ENCODE peak calls at places on chromosome 13, in six cellular contexts. O is stimulated activated CD8-positive, alpha-beta memory T cell treated with anti-CD3 and anti-CD28 coated beads, Interleukin-4, amount 100 ng/mL, for 4 hours; X is T-helper 9 cell; K is IMR-90; J is fibroblast of the aortic adventitia; C is NCI-H2081. T is an unnamed sample.

GRCh38 chr13:30873519-30873918 is 32.6 kb upstream of the MEDAG start:
- DNase-seq in J (peak; percentile 44), K (peak; percentile 19), C (no peak), X (no peak), O (no peak), T (no peak)

GRCh38 chr13:32790731-32791130 is 204.5 kb downstream of the PDS5B start:
- DNase-seq in J (no peak), X (no peak), O (no peak), K (no peak), C (no peak), T (no peak)

GRCh38 chr13:80359459-80360297 is 18.8 kb upstream of the SPRY2 start:
- DNase-seq in J (peak; percentile 69), O (no peak), X (no peak), K (no peak), C (no peak), T (no peak)

GRCh38 chr13:96089749-96090239 is at the start of gene HS6ST3:
- DNase-seq in C (peak; percentile 60), J (no peak), O (no peak), X (no peak), K (no peak), T (peak; percentile 25)

GRCh38 chr13:24709186-24709913 is 29.1 kb downstream of the ATP12A start:
- DNase-seq in J (no peak), K (no peak), C (no peak), O (no peak), X (peak; percentile 49), T (no peak)

GRCh38 chr13:99086149-99086868 is 108.4 kb upstream of the DOCK9 start:
- DNase-seq in K (peak; percentile 47), J (peak; percentile 39), X (peak; percentile 68), O (peak; percentile 66), C (peak; percentile 30), T (no peak)

GRCh38 chr13:50589139-50589538 is 254.4 kb downstream of the DLEU7 start:
- DNase-seq in X (no peak), J (peak; percentile 90), C (no peak), K (peak; percentile 91), O (no peak), T (no peak)

GRCh38 chr13:75359266-75359665 is 122.7 kb downstream of the TBC1D4 start:
- DNase-seq in O (no peak), C (no peak), J (peak; percentile 90), K (peak; percentile 94), X (no peak), T (peak; percentile 51)

GRCh38 chr13:101202590-101202989 is 213.7 kb downstream of the NALCN start:
- DNase-seq in O (no peak), X (no peak), K (no peak), C (no peak), J (no peak), T (no peak)

GRCh38 chr13:31699650-31700049 is 39.7 kb upstream of the RXFP2 start:
- DNase-seq in C (no peak), O (no peak), X (no peak), J (peak; percentile 28), K (no peak), T (no peak)

GRCh38 chr13:97256343-97256783 is 34.2 kb downstream of the MBNL2 start:
- DNase-seq in O (no peak), C (no peak), X (no peak), J (peak; percentile 99), K (peak; percentile 97), T (peak; percentile 98)

GRCh38 chr13:96229356-96229755 is 139.4 kb downstream of the HS6ST3 start:
- DNase-seq in O (no peak), J (peak; percentile 31), X (no peak), K (no peak), C (peak; percentile 0), T (peak; percentile 41)

GRCh38 chr13:106096661-106097092 is 438.8 kb downstream of the EFNB2 start:
- DNase-seq in X (no peak), C (no peak), J (no peak), O (no peak), K (no peak), T (no peak)

GRCh38 chr13:27658569-27658968 is 36.9 kb downstream of the POLR1D start:
- DNase-seq in O (no peak), K (peak; percentile 60), C (no peak), J (peak; percentile 75), X (no peak), T (peak; percentile 11)

GRCh38 chr13:101623469-101624209 is 171.2 kb downstream of the ITGBL1 start:
- DNase-seq in C (no peak), O (no peak), X (no peak), J (peak; percentile 37), K (peak; percentile 24), T (no peak)

GRCh38 chr13:111456452-111457230 is 136.2 kb downstream of the TEX29 start:
- DNase-seq in O (no peak), C (no peak), X (no peak), J (no peak), K (no peak), T (no peak)

GRCh38 chr13:98203641-98204326 is 26.7 kb upstream of the RNF113B start:
- DNase-seq in X (no peak), K (no peak), O (no peak), C (no peak), J (peak; percentile 28), T (no peak)

GRCh38 chr13:21043898-21044297 is 17.5 kb downstream of the LATS2 start:
- DNase-seq in J (peak; percentile 97), O (no peak), X (no peak), K (peak; percentile 96), C (no peak), T (no peak)

GRCh38 chr13:113657851-113658741 is at the start of gene ATP4B:
- DNase-seq in K (no peak), O (no peak), C (no peak), J (no peak), X (no peak), T (no peak)

GRCh38 chr13:43732726-43733125 is 54.0 kb downstream of the ENOX1 start:
- DNase-seq in C (no peak), O (no peak), K (no peak), X (no peak), J (no peak), T (no peak)

GRCh38 chr13:93190006-93190405 is 36.6 kb upstream of the GPC6 start:
- DNase-seq in K (no peak), J (no peak), C (no peak), O (no peak), X (no peak), T (no peak)

GRCh38 chr13:97826421-97826965 is 127.0 kb upstream of the IPO5 start:
- DNase-seq in O (no peak), K (no peak), J (no peak), C (no peak), X (no peak), T (no peak)

GRCh38 chr13:74250738-74251190 is 116.6 kb upstream of the KLF12 start:
- DNase-seq in X (no peak), O (no peak), J (peak; percentile 77), C (no peak), K (peak; percentile 75), T (no peak)

GRCh38 chr13:99086869-99087129 is 108.9 kb upstream of the DOCK9 start:
- DNase-seq in O (no peak), C (no peak), X (peak; percentile 37), J (no peak), K (no peak), T (peak; percentile 56)

T was measured in SW 1271.